ENCODE peak calls at places on chromosomes 11 and 22, in eight cellular contexts. One of them, this sample, is unnamed.
A peak's percentile ranks its signal among the peaks of the same experiment; 100 is the strongest.

GRCh38 chr11:79794484-79795393 is 353.9 kb upstream of the TENM4 start:
- DNase-seq in neural progenitor cell: no peak
- DNase-seq in tibial nerve: no peak
- DNase-seq in pancreas: no peak
- DNase-seq in body of pancreas: no peak
- DNase-seq in esophagus squamous epithelium: no peak
- DNase-seq in endodermal cell: no peak
- DNase-seq in adrenal gland: no peak
- DNase-seq in this sample: no peak

GRCh38 chr11:92457250-92457649 is 232.6 kb downstream of the FAT3 start:
- DNase-seq in neural progenitor cell: no peak
- DNase-seq in tibial nerve: no peak
- DNase-seq in pancreas: no peak
- DNase-seq in body of pancreas: no peak
- DNase-seq in esophagus squamous epithelium: no peak
- DNase-seq in endodermal cell: no peak
- DNase-seq in adrenal gland: no peak
- DNase-seq in this sample: no peak

GRCh38 chr22:28282346-28282745 is 363.3 kb upstream of the PITPNB start:
- DNase-seq in neural progenitor cell: no peak
- DNase-seq in tibial nerve: no peak
- DNase-seq in pancreas: no peak
- DNase-seq in body of pancreas: no peak
- DNase-seq in esophagus squamous epithelium: no peak
- DNase-seq in endodermal cell: no peak
- DNase-seq in adrenal gland: no peak
- DNase-seq in this sample: no peak

GRCh38 chr11:125835748-125836147 is 2.6 kb downstream of the PATE4 start:
- DNase-seq in neural progenitor cell: no peak
- DNase-seq in tibial nerve: no peak
- DNase-seq in pancreas: no peak
- DNase-seq in body of pancreas: no peak
- DNase-seq in esophagus squamous epithelium: no peak
- DNase-seq in endodermal cell: no peak
- DNase-seq in adrenal gland: no peak
- DNase-seq in this sample: no peak

GRCh38 chr11:61023086-61024035 is 51.9 kb downstream of the CD6 start:
- DNase-seq in neural progenitor cell: no peak
- DNase-seq in tibial nerve: no peak
- DNase-seq in pancreas: no peak
- DNase-seq in body of pancreas: no peak
- DNase-seq in esophagus squamous epithelium: no peak
- DNase-seq in endodermal cell: no peak
- DNase-seq in adrenal gland: no peak
- DNase-seq in this sample: no peak

GRCh38 chr22:30861688-30862552 is 106.7 kb downstream of the MORC2 start:
- DNase-seq in neural progenitor cell: no peak
- DNase-seq in tibial nerve: no peak
- DNase-seq in pancreas: peak; percentile 39
- DNase-seq in body of pancreas: no peak
- DNase-seq in esophagus squamous epithelium: no peak
- DNase-seq in endodermal cell: no peak
- DNase-seq in adrenal gland: peak; percentile 25
- DNase-seq in this sample: no peak

GRCh38 chr11:87719311-87720073 is 455.8 kb downstream of the RAB38 start:
- DNase-seq in neural progenitor cell: no peak
- DNase-seq in tibial nerve: no peak
- DNase-seq in pancreas: no peak
- DNase-seq in body of pancreas: no peak
- DNase-seq in esophagus squamous epithelium: no peak
- DNase-seq in endodermal cell: no peak
- DNase-seq in adrenal gland: no peak
- DNase-seq in this sample: no peak

GRCh38 chr11:113363996-113364641 is 23.5 kb upstream of the ANKK1 start:
- DNase-seq in neural progenitor cell: no peak
- DNase-seq in tibial nerve: no peak
- DNase-seq in pancreas: no peak
- DNase-seq in body of pancreas: no peak
- DNase-seq in esophagus squamous epithelium: no peak
- DNase-seq in endodermal cell: peak; percentile 58
- DNase-seq in adrenal gland: no peak
- DNase-seq in this sample: no peak

GRCh38 chr11:71454470-71455113 is 1.6 kb downstream of the NADSYN1 start:
- DNase-seq in neural progenitor cell: no peak
- DNase-seq in tibial nerve: no peak
- DNase-seq in pancreas: peak; percentile 35
- DNase-seq in body of pancreas: peak; percentile 35
- DNase-seq in esophagus squamous epithelium: no peak
- DNase-seq in endodermal cell: no peak
- DNase-seq in adrenal gland: no peak
- DNase-seq in this sample: no peak

GRCh38 chr11:67627394-67627787 is 2.3 kb downstream of the NUDT8 start:
- DNase-seq in neural progenitor cell: no peak
- DNase-seq in tibial nerve: no peak
- DNase-seq in pancreas: no peak
- DNase-seq in body of pancreas: no peak
- DNase-seq in esophagus squamous epithelium: no peak
- DNase-seq in endodermal cell: no peak
- DNase-seq in adrenal gland: no peak
- DNase-seq in this sample: no peak

GRCh38 chr11:65501530-65502273 is 2.9 kb downstream of the MALAT1 start:
- DNase-seq in neural progenitor cell: no peak
- DNase-seq in tibial nerve: no peak
- DNase-seq in pancreas: peak; percentile 35
- DNase-seq in body of pancreas: no peak
- DNase-seq in esophagus squamous epithelium: no peak
- DNase-seq in endodermal cell: no peak
- DNase-seq in adrenal gland: no peak
- DNase-seq in this sample: no peak

GRCh38 chr11:65499713-65500261 is 942 bp downstream of the MALAT1 start:
- DNase-seq in neural progenitor cell: no peak
- DNase-seq in tibial nerve: no peak
- DNase-seq in pancreas: no peak
- DNase-seq in body of pancreas: no peak
- DNase-seq in esophagus squamous epithelium: no peak
- DNase-seq in endodermal cell: no peak
- DNase-seq in adrenal gland: no peak
- DNase-seq in this sample: no peak

GRCh38 chr11:65502274-65502851 is 3.5 kb downstream of the MALAT1 start:
- DNase-seq in neural progenitor cell: no peak
- DNase-seq in tibial nerve: no peak
- DNase-seq in pancreas: no peak
- DNase-seq in body of pancreas: no peak
- DNase-seq in esophagus squamous epithelium: no peak
- DNase-seq in endodermal cell: no peak
- DNase-seq in adrenal gland: no peak
- DNase-seq in this sample: no peak

GRCh38 chr11:65500262-65501004 is 1.6 kb downstream of the MALAT1 start:
- DNase-seq in neural progenitor cell: no peak
- DNase-seq in tibial nerve: peak; percentile 63
- DNase-seq in pancreas: peak; percentile 80
- DNase-seq in body of pancreas: peak; percentile 54
- DNase-seq in esophagus squamous epithelium: no peak
- DNase-seq in endodermal cell: peak; percentile 61
- DNase-seq in adrenal gland: peak; percentile 81
- DNase-seq in this sample: peak; percentile 58

DNA sequence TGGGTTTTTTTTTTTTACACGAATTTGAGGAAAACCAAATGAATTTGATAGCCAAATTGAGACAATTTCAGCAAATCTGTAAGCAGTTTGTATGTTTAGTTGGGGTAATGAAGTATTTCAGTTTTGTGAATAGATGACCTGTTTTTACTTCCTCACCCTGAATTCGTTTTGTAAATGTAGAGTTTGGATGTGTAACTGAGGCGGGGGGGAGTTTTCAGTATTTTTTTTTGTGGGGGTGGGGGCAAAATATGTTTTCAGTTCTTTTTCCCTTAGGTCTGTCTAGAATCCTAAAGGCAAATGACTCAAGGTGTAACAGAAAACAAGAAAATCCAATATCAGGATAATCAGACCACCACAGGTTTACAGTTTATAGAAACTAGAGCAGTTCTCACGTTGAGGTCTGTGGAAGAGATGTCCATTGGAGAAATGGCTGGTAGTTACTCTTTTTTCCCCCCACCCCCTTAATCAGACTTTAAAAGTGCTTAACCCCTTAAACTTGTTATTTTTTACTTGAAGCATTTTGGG is 2.2 kb downstream of the MALAT1 start:
- DNase-seq in neural progenitor cell: no peak
- DNase-seq in tibial nerve: no peak
- DNase-seq in pancreas: no peak
- DNase-seq in body of pancreas: no peak
- DNase-seq in esophagus squamous epithelium: no peak
- DNase-seq in endodermal cell: no peak
- DNase-seq in adrenal gland: no peak
- DNase-seq in this sample: no peak
- H3K4me1 ChIP-seq in neural progenitor cell: peaks cover 14% of the 10 kb centered on the region
- H3K4me1 ChIP-seq in tibial nerve: peaks cover 24% of the 10 kb centered on the region
- H3K4me1 ChIP-seq in pancreas: peaks cover 10% of the 10 kb centered on the region
- H3K4me1 ChIP-seq in body of pancreas: peaks cover 28% of the 10 kb centered on the region
- H3K4me1 ChIP-seq in esophagus squamous epithelium: peaks cover 19% of the 10 kb centered on the region
- H3K4me1 ChIP-seq in endodermal cell: no peaks in the 10 kb centered on the region
- H3K4me1 ChIP-seq in adrenal gland: peaks cover 18% of the 10 kb centered on the region
- H3K4me1 ChIP-seq in this sample: peaks cover 12% of the 10 kb centered on the region

DNA sequence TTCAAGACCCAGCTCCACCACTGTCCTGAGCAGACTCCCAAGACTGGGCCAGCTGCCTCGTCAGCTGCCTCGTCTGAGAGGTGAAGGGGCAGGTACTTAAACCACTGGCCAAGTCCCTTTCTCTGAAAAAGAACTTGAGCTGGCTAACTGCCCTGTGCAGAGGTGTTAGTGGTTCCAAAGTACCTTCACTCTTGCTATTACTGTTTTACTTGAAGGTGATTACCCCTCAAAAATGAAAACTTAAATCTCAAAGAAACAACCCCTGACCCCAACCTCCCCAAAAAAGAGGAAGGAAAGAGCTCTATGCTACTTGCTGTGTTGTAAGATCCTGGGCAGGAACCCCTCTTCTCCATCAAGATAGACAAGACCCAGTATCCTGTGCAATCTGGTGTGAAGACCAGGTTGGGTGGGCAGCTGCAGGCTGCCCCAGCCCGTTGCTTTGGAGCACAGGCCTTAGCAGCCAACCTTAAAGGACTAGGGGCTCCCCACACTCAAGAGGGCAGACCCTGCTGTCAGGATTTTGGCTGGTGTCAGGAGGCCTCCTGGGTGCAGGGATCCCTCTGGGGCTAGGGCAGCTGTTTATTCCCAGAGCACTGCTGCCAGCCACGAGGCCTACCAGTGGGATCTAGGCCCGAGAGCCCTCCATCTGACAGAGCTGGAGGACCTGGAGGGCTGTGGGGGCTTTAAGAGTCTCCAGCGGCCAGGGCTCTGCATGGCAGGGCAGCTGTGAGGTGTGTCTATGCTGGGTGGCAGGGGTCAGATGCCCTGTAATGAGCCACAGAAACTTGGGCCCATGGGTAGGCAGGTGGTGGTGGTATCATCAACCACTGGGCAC is 13.0 kb downstream of the GUCD1 start:
- DNase-seq in neural progenitor cell: no peak
- DNase-seq in tibial nerve: no peak
- DNase-seq in pancreas: no peak
- DNase-seq in body of pancreas: no peak
- DNase-seq in esophagus squamous epithelium: no peak
- DNase-seq in endodermal cell: no peak
- DNase-seq in adrenal gland: no peak
- DNase-seq in this sample: no peak
- H3K36me3 ChIP-seq in neural progenitor cell: no peaks in the 10 kb centered on the region
- H3K36me3 ChIP-seq in tibial nerve: peaks cover 4% of the 10 kb centered on the region
- H3K36me3 ChIP-seq in pancreas: no peaks in the 10 kb centered on the region
- H3K36me3 ChIP-seq in body of pancreas: no peaks in the 10 kb centered on the region
- H3K36me3 ChIP-seq in esophagus squamous epithelium: peaks cover 88% of the 10 kb centered on the region
- H3K36me3 ChIP-seq in endodermal cell: peaks cover 47% of the 10 kb centered on the region
- H3K36me3 ChIP-seq in adrenal gland: peaks cover 60% of the 10 kb centered on the region
- H3K36me3 ChIP-seq in this sample: peaks cover 30% of the 10 kb centered on the region

DNA sequence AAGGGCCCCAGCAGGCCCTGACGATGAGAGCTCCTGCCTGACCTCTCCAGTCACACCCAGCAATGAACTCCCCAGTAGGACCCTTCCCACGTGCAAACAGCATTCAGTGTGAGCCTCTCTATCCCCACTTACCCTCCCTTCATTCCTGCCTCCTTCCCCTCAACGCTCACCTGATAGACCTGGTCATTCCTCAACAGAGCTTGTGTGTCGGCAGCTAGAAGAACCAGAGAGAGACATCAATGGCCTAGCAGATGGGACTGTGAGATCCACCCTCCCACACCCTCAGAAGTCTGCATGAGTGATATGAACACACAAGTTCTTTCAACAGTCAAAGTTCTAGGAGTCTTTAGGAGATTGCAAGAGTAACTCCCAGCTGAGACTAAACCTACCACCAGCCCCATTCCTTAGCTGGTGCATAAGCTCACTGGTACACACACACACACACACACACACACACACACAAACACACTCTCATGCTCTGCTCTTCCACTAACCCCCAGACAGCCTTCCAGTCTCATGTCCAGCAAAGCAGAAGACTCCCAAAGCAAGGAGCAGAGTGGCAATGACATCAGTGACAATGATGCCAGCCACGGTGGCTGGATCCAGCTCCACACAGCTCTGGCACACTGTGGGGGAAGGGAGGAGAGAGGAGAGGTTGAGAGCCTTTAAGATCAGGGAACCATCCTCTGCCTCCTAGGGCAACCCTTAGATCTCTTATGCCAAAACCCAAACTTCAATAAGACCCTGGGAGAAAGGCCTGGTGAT is 3.0 kb downstream of the CD3D start:
- DNase-seq in neural progenitor cell: no peak
- DNase-seq in tibial nerve: no peak
- DNase-seq in pancreas: no peak
- DNase-seq in body of pancreas: no peak
- DNase-seq in esophagus squamous epithelium: no peak
- DNase-seq in endodermal cell: no peak
- DNase-seq in adrenal gland: no peak
- DNase-seq in this sample: no peak
- H3K4me1 ChIP-seq in neural progenitor cell: no peaks in the 10 kb centered on the region
- H3K4me1 ChIP-seq in tibial nerve: no peaks in the 10 kb centered on the region
- H3K4me1 ChIP-seq in pancreas: no peaks in the 10 kb centered on the region
- H3K4me1 ChIP-seq in body of pancreas: no peaks in the 10 kb centered on the region
- H3K4me1 ChIP-seq in esophagus squamous epithelium: peaks cover 3% of the 10 kb centered on the region
- H3K4me1 ChIP-seq in endodermal cell: peaks cover 4% of the 10 kb centered on the region
- H3K4me1 ChIP-seq in adrenal gland: no peaks in the 10 kb centered on the region
- H3K4me1 ChIP-seq in this sample: no peaks in the 10 kb centered on the region

GRCh38 chr11:679271-680207 is 15.5 kb downstream of the DEAF1 start:
- DNase-seq in neural progenitor cell: no peak
- DNase-seq in tibial nerve: no peak
- DNase-seq in pancreas: no peak
- DNase-seq in body of pancreas: no peak
- DNase-seq in esophagus squamous epithelium: no peak
- DNase-seq in endodermal cell: no peak
- DNase-seq in adrenal gland: no peak
- DNase-seq in this sample: no peak

GRCh38 chr11:673866-674265 is 21.2 kb downstream of the DEAF1 start:
- DNase-seq in neural progenitor cell: no peak
- DNase-seq in tibial nerve: no peak
- DNase-seq in pancreas: no peak
- DNase-seq in body of pancreas: no peak
- DNase-seq in esophagus squamous epithelium: no peak
- DNase-seq in endodermal cell: no peak
- DNase-seq in adrenal gland: no peak
- DNase-seq in this sample: no peak

GRCh38 chr11:678297-678696 is 16.7 kb downstream of the DEAF1 start:
- DNase-seq in neural progenitor cell: no peak
- DNase-seq in tibial nerve: no peak
- DNase-seq in pancreas: no peak
- DNase-seq in body of pancreas: no peak
- DNase-seq in esophagus squamous epithelium: no peak
- DNase-seq in endodermal cell: no peak
- DNase-seq in adrenal gland: no peak
- DNase-seq in this sample: no peak

GRCh38 chr11:674406-674805 is 20.6 kb downstream of the DEAF1 start:
- DNase-seq in neural progenitor cell: no peak
- DNase-seq in tibial nerve: no peak
- DNase-seq in pancreas: no peak
- DNase-seq in body of pancreas: no peak
- DNase-seq in esophagus squamous epithelium: no peak
- DNase-seq in endodermal cell: no peak
- DNase-seq in adrenal gland: no peak
- DNase-seq in this sample: no peak
- H3K36me3 ChIP-seq in neural progenitor cell: no peaks in the 10 kb centered on the region
- H3K36me3 ChIP-seq in tibial nerve: no peaks in the 10 kb centered on the region
- H3K36me3 ChIP-seq in pancreas: no peaks in the 10 kb centered on the region
- H3K36me3 ChIP-seq in body of pancreas: peaks cover 5% of the 10 kb centered on the region
- H3K36me3 ChIP-seq in esophagus squamous epithelium: peaks cover 92% of the 10 kb centered on the region
- H3K36me3 ChIP-seq in endodermal cell: peaks cover 36% of the 10 kb centered on the region
- H3K36me3 ChIP-seq in adrenal gland: peaks cover 35% of the 10 kb centered on the region
- H3K36me3 ChIP-seq in this sample: peaks cover 33% of the 10 kb centered on the region